ENCODE peak calls at places on chromosome 22, in six cellular contexts. G, J, F, P, B and U are unnamed samples.

GRCh38 chr22:19533049-19533626 is 8.9 kb upstream of the CLDN5 start:
- DNase-seq in J (no peak), P (no peak), G (no peak), F (no peak), B (no peak), U (no peak)

GRCh38 chr22:47098121-47098520 is 335.7 kb downstream of the TBC1D22A start:
- DNase-seq in P (peak; percentile 61), F (no peak), J (no peak), B (no peak), G (no peak), U (no peak)

GRCh38 chr22:20302438-20303228 is 17.2 kb downstream of the DGCR6L start:
- DNase-seq in J (peak; percentile 33), B (no peak), G (no peak), F (no peak), P (no peak), U (no peak)

GRCh38 chr22:27385261-27385998 is 416.1 kb downstream of the MN1 start:
- DNase-seq in P (no peak), F (no peak), B (no peak), J (no peak), G (no peak), U (no peak)

GRCh38 chr22:31081963-31082605 is 966 bp downstream of the SMTN start:
- DNase-seq in F (no peak), B (peak; percentile 62), G (peak; percentile 90), J (no peak), P (peak; percentile 26), U (peak; percentile 38)

GRCh38 chr22:20273720-20274119 is 5.6 kb upstream of the RTN4R start:
- DNase-seq in J (no peak), G (no peak), F (no peak), B (no peak), P (no peak), U (no peak)

GRCh38 chr22:24146190-24146616 is 35.1 kb upstream of the SUSD2 start:
- DNase-seq in P (peak; percentile 57), G (peak; percentile 35), B (peak; percentile 83), F (peak; percentile 92), J (no peak), U (peak; percentile 89)

GRCh38 chr22:43094085-43094484 is 4.9 kb upstream of the TTLL1 start:
- DNase-seq in G (peak; percentile 78), P (no peak), F (peak; percentile 52), B (peak; percentile 18), J (peak; percentile 73), U (no peak)

GRCh38 chr22:29641781-29642355 is 38.4 kb downstream of the NF2 start:
- DNase-seq in F (no peak), J (no peak), B (no peak), G (no peak), P (no peak), U (no peak)

GRCh38 chr22:46009730-46010129 is 32.8 kb upstream of the WNT7B start:
- DNase-seq in B (no peak), P (no peak), F (no peak), G (no peak), J (peak; percentile 56), U (no peak)

GRCh38 chr22:46050916-46051614 is 74.1 kb upstream of the WNT7B start:
- DNase-seq in F (peak; percentile 21), P (peak; percentile 30), J (no peak), G (no peak), B (no peak), U (no peak)

GRCh38 chr22:30047364-30047738 is 32.9 kb upstream of the HORMAD2 start:
- DNase-seq in G (no peak), B (peak; percentile 25), J (no peak), P (no peak), F (no peak), U (peak; percentile 72)

GRCh38 chr22:20464096-20464614 is 26.5 kb upstream of the SCARF2 start:
- DNase-seq in F (no peak), P (peak; percentile 1), G (no peak), B (no peak), J (no peak), U (no peak)

GRCh38 chr22:33166206-33166605 is 108.0 kb upstream of the SYN3 start:
- DNase-seq in G (no peak), B (no peak), J (no peak), F (no peak), P (no peak), U (peak; percentile 34)

GRCh38 chr22:27952779-27953178 is 33.7 kb upstream of the PITPNB start:
- DNase-seq in P (no peak), G (peak; percentile 35), F (no peak), B (no peak), J (no peak), U (no peak)

GRCh38 chr22:31177420-31178162 is 17.6 kb downstream of the RNF185 start:
- DNase-seq in G (peak; percentile 99), J (no peak), F (no peak), P (no peak), B (peak; percentile 96), U (no peak)

GRCh38 chr22:39281126-39281525 is 36.3 kb upstream of the PDGFB start:
- DNase-seq in B (no peak), P (no peak), G (no peak), F (no peak), J (no peak), U (no peak)

GRCh38 chr22:39283312-39284141 is 35.9 kb downstream of the RPL3 start:
- DNase-seq in J (peak; percentile 79), P (no peak), B (peak; percentile 26), G (no peak), F (peak; percentile 81), U (no peak)

GRCh38 chr22:39284142-39284980 is 35.1 kb downstream of the RPL3 start:
- DNase-seq in B (no peak), P (no peak), F (no peak), J (no peak), G (no peak), U (no peak)

GRCh38 chr22:39284983-39285382 is 34.4 kb downstream of the RPL3 start:
- DNase-seq in B (no peak), J (no peak), G (no peak), F (no peak), P (no peak), U (no peak)

DNA sequence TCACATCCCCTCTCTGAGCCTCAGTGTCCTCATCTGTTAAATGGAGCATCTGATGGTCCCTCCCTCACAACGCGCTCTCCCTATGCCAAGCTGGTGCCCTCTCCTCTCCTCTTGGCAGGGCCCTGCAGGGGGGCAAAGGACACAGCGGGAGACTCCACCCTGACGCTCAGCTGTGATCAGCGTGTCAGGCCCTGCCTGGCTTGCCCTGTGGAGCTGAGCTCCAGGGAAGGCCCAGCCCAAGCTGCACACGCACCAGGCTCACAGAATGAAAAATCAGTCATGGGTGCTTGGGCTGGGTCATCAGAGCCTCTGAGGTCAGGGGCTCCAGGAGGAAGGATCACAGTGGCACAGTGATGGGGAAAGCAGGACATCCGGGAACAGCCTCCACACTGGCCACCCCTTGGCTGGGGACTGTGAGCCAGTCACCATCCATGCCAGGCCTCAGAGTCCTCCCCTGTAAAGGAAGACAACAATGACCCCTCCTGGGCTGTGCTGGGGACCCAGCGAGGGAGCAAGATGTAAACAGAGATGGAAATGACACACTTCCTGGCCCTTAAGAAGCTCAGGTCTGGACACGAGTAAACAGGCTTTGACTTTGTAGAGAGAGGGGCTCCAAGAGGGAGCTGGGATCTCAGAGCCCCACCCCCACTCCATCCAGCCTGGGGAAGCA is 36.6 kb downstream of the RPL3 start:
- DNase-seq in P (no peak), B (no peak), F (peak; percentile 45), J (no peak), G (peak; percentile 47), U (no peak)
- H3K4me3 ChIP-seq in P (no peak overlapping the region), B (no peak overlapping the region), F (no peak overlapping the region), J (no peak overlapping the region), G (no peak overlapping the region), U (no peak overlapping the region)

GRCh38 chr22:42060489-42060888 is 10.1 kb downstream of the NAGA start:
- DNase-seq in F (no peak), G (no peak), J (no peak), P (no peak), B (no peak), U (no peak)

GRCh38 chr22:42061041-42061440 is 9.6 kb downstream of the NAGA start:
- DNase-seq in F (no peak), B (no peak), P (no peak), G (no peak), J (no peak), U (no peak)

GRCh38 chr22:42064629-42065028 is 6.0 kb downstream of the NAGA start:
- DNase-seq in P (no peak), B (no peak), J (no peak), F (no peak), G (no peak), U (no peak)

GRCh38 chr22:42065408-42066132 is 5.0 kb downstream of the NAGA start:
- DNase-seq in J (no peak), G (no peak), F (no peak), P (no peak), B (no peak), U (peak; percentile 68)

DNA sequence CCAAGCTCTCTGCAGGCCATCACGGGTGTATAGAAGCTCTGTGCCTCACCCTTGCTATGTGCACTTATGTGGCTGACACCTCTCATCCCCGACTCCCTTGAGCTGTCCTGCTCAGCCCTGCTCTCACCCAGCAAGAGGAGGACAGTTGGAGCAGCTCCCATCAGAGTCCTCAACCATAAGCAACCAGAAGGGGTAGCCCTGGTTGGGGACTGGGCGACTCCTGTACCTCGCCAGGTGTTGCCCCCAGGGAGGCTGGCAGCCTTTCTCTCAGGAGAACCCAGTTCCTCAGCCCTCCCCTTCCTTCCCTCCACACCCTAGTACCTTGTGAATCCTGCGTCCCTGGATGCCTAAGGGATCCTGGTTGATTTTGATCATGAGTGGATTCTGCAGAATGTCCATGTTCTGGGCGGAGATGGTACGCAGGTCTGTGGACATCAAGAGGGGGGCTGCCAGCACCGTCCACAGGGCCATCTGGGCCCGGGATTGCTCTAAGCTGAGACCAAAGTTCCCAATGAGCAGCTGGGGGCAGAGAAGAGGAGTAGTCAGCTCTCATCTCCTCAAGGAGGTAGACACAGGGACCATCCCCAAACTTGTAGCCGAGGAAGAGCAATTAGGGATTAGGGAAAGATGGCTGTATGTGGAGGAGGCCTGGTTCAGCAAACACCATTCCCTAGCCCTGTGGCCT is 8.0 kb downstream of the NAGA start:
- DNase-seq in G (no peak), P (no peak), B (no peak), F (no peak), J (no peak), U (no peak)
- H3K36me3 ChIP-seq in G (peaks cover 10% of the 10 kb centered on the region), P (no peaks in the 10 kb centered on the region), B (peaks cover 48% of the 10 kb centered on the region), F (peaks cover 91% of the 10 kb centered on the region), J (no peaks in the 10 kb centered on the region), U (peaks cover 11% of the 10 kb centered on the region)

DNA sequence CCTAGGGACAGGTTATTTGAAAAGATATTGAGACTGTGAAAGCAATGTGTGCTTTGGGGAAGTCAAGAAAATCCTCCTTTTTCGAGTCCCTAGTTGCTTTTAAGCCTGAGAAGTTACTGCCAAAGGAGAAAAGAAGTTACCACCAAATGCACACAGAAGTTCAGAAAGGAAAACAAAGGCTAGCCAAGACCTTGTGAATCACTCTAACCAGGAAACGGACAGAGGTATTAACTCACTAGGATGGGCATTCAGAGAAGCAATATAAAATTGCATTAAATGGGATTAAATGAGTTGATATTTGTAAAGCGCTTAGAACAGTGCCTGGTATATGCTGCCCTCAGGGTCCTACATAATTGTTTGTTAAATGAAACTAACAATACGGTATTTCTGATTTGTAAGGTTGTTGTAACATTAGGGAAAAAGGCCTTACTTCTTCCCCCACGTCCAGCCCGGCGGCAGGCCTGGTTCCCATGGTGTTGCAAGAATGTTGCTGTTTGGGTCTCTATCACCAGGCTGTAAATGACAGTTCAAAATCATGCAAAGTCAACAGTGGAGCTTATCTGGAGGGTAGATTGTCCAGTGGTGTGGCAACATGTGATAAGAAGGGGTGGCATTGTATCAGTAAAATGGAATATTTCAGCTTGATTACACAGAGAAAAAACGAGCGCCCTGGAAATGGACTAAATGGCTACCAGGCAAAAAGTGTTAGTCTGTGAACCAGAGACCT is 7.1 kb downstream of the TMA7B start:
- DNase-seq in F (no peak), J (no peak), B (peak; percentile 45), P (no peak), G (peak; percentile 39), U (no peak)
- H3K27me3 ChIP-seq in F (no peaks in the 10 kb centered on the region), J (no peaks in the 10 kb centered on the region), B (peaks cover 20% of the 10 kb centered on the region), P (no peaks in the 10 kb centered on the region), G (peaks cover 3% of the 10 kb centered on the region), U (no peaks in the 10 kb centered on the region)

GRCh38 chr22:22931557-22932270 is 44.1 kb downstream of the IGLL5 start:
- DNase-seq in G (no peak), F (no peak), J (peak; percentile 46), P (no peak), B (no peak), U (peak; percentile 33)
- H3K4me3 ChIP-seq in G (no peak overlapping the region), F (no peak overlapping the region), J (no peak overlapping the region), P (no peak overlapping the region), B (no peak overlapping the region), U (no peak overlapping the region)